ENCODE peak calls at places on chromosomes 3 and 15, in six cellular contexts. L is HepG2, H is GM12891, N is K562, S is H1, E is GM12878. Q is an unnamed sample.

GRCh38 chr15:48077785-48078184 is 43.0 kb upstream of the SLC24A5 start:
- DNase-seq in L (no peak), H (no peak), N (no peak), S (no peak), E (no peak), Q (no peak)

GRCh38 chr15:74300057-74300620 is 64.0 kb downstream of the CCDC33 start:
- DNase-seq in L (no peak), H (no peak), N (peak), S (no peak), E (no peak), Q (no peak)

GRCh38 chr3:127208483-127209100 is 15.7 kb downstream of the PRR23E start:
- DNase-seq in L (no peak), H (no peak), N (no peak), S (no peak), E (no peak), Q (no peak)

GRCh38 chr15:71319935-71320334 is 204.7 kb downstream of the THSD4 start:
- DNase-seq in L (no peak), H (no peak), N (no peak), S (no peak), E (no peak), Q (no peak)

GRCh38 chr3:159265705-159266104 is 463.9 kb downstream of the MFSD1 start:
- DNase-seq in L (no peak), H (no peak), N (no peak), S (no peak), E (no peak), Q (no peak)

GRCh38 chr3:174973465-174973864 is 114.3 kb downstream of the NAALADL2 start:
- DNase-seq in L (peak), H (no peak), N (no peak), S (no peak), E (no peak), Q (no peak)

GRCh38 chr3:169354774-169355501 is 308.6 kb downstream of the MECOM start:
- DNase-seq in L (no peak), H (no peak), N (no peak), S (no peak), E (no peak), Q (no peak)

GRCh38 chr3:44913868-44914468 is 39.6 kb downstream of the TGM4 start:
- DNase-seq in L (peak), H (peak), N (peak), S (peak), E (no peak), Q (peak)

GRCh38 chr3:98406034-98406433 is 15.6 kb downstream of the OR5K3 start:
- DNase-seq in L (no peak), H (no peak), N (no peak), S (no peak), E (no peak), Q (no peak)

GRCh38 chr15:59020321-59020720 is 32.9 kb downstream of the RNF111 start:
- DNase-seq in L (peak), H (no peak), N (no peak), S (no peak), E (no peak), Q (no peak)

GRCh38 chr15:76863693-76864092 is 41.4 kb downstream of the SCAPER start:
- DNase-seq in L (no peak), H (no peak), N (no peak), S (no peak), E (no peak), Q (no peak)

GRCh38 chr3:78601249-78601648 is 1166.5 kb downstream of the ROBO1 start:
- DNase-seq in L (no peak), H (no peak), N (no peak), S (no peak), E (no peak), Q (no peak)

GRCh38 chr3:40586866-40587265 is 62.1 kb downstream of the ZNF621 start:
- DNase-seq in L (no peak), H (no peak), N (no peak), S (no peak), E (no peak), Q (no peak)

GRCh38 chr3:119184808-119185690 is 11.7 kb downstream of the UPK1B start:
- DNase-seq in L (peak), H (no peak), N (no peak), S (no peak), E (no peak), Q (no peak)

GRCh38 chr3:195773956-195774537 is 37.7 kb downstream of the MUC4 start:
- DNase-seq in L (no peak), H (no peak), N (no peak), S (no peak), E (no peak), Q (no peak)

GRCh38 chr3:5186854-5187151 is 704 bp upstream of the EDEM1 start:
- DNase-seq in L (peak), H (no peak), N (no peak), S (no peak), E (no peak), Q (no peak)

GRCh38 chr3:44092497-44092896 is 149.2 kb upstream of the TOPAZ1 start:
- DNase-seq in L (no peak), H (no peak), N (no peak), S (no peak), E (no peak), Q (no peak)

GRCh38 chr15:52503788-52504496 is 24.7 kb downstream of the MYO5A start:
- DNase-seq in L (no peak), H (no peak), N (no peak), S (no peak), E (peak), Q (no peak)
- TF ChIP-seq TAF1 in L (no peak), H (no peak), N (no peak), S (no peak), E (no peak), Q (no peak)

DNA sequence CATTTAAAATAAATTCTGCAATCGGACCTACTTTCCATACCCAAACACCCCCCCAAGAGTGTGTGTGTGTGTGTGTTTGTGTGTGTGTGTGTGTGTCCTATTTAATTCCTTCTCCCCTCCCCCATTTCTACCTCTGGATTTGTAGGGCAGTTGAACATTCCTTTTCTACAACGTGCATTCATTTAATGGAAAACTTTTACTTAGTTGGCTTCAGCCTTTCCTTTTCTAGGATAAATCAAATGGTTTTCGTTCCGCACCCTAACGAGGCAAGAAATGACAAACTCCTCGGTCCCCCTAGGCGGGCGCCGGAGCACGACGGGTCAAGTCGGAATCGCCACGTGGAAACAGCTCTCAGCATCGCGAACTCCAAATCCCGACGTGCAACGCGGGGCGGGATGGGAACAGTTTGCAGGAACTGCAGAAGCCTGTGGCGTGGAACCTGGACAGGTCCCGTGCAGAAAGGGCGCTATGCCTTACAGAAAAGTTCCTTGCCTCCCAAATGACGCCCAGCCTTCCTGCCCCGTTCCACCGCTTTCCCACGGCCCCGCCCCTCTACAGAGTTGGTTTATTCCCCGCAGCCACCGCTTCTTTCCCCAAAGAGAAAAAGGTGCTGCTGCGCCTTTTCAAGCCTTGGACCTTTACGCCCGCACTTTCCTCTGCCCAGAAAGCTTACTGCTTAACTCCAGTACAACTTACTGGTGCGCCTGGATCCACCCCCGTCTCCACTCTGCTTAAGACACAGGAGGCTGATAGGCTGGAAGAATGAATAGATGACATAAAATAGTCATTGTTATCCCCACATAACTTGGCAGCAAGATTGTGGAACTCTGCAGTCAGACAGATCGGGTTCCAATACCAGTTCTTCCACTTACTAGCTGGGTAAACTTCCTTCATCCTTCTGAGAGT is 1.1 kb upstream of the EIF2B5 start:
- DNase-seq in L (peak), H (no peak), N (peak), S (no peak), E (no peak), Q (peak)
- TF ChIP-seq POLR2A in L (peak), H (no peak), N (peak), S (no peak), E (peak), Q (peak)

GRCh38 chr3:150763122-150763840 is at the start of gene SIAH2:
- DNase-seq in L (peak), H (peak), N (peak), S (no peak), E (peak), Q (peak)

GRCh38 chr3:150763841-150764483 is 993 bp upstream of the SIAH2 start:
- DNase-seq in L (peak), H (no peak), N (peak), S (no peak), E (no peak), Q (no peak)

GRCh38 chr3:150766742-150767141 is 3.8 kb upstream of the SIAH2 start:
- DNase-seq in L (no peak), H (no peak), N (no peak), S (no peak), E (no peak), Q (no peak)

GRCh38 chr3:150765949-150766720 is 3.2 kb upstream of the SIAH2 start:
- DNase-seq in L (peak), H (no peak), N (peak), S (no peak), E (peak), Q (no peak)

DNA sequence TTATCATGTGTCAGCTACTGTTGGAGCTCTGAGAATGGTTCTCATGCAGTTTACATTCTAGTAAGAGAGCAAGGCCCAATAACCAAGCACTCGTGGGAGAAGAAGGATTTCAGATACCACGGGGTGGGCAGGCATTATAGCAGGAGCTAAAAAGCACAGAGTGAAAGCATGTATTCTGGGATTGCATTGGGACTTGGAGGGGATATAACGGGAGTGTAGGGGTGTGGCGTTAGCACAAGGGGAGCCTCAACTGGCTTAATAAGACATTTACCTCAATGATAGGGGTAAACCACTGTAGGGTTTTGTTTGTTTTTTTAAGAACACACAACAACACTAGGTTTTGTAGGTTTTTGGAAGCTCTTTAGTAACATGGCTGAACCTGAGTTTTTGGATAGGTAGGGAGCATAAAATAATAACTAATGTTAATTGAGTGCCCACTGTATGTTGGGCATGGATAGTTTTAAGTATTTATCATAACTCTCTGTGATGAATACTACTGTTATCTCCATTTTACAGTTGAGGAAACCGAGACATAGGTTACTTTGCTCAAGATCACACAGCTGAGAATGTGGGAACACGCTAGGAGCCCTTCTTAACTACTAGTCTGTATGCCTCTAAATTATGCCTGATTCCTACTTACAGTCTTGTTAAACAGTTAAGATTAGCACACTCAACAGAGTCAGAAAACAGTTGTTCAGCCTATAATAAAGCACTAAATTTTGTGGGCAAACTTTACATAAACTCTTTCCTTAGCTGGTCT is 1.8 kb upstream of the SIAH2 start:
- DNase-seq in L (no peak), H (no peak), N (no peak), S (no peak), E (no peak), Q (no peak)
- TF ChIP-seq TAF1 in L (no peak), H (no peak), N (no peak), S (no peak), E (no peak), Q (no peak)

GRCh38 chr3:16884748-16885587 is at the start of gene PLCL2:
- DNase-seq in L (no peak), H (peak), N (peak), S (no peak), E (no peak), Q (peak)
- TF ChIP-seq POLR2A in L (no peak), H (no peak), N (no peak), S (no peak), E (peak), Q (no peak)

GRCh38 chr3:149969110-149969944 is 1.4 kb downstream of the PFN2 start:
- DNase-seq in L (peak), H (no peak), N (peak), S (peak), E (no peak), Q (no peak)
- TF ChIP-seq TAF1 in L (peak), H (no peak), N (no peak), S (peak), E (no peak), Q (no peak)

GRCh38 chr3:197912770-197913476 is 37.1 kb upstream of the RPL35A start:
- DNase-seq in L (no peak), H (no peak), N (no peak), S (no peak), E (no peak), Q (no peak)
- TF ChIP-seq POLR2A in L (no peak), H (no peak), N (no peak), S (no peak), E (no peak), Q (no peak)

DNA sequence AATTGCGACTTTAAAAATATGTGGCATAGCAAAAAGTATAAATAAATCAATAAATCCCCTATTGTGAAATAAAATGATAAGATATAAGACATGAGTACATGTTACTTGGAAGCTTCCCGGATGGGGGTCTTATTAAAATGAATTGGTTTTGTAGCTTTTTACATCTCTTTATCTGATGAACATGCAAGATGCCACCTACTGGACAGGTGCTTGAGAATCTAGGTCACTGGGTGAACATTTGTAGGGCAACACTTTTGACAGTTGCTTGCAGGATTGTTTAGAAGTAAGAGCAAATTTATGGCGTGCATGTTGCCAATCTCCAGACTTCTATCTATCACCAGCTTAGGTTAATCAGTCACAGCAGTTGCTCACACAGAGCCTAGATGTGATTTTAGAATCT is 362.7 kb upstream of the SUCLG2 start:
- DNase-seq in L (peak), H (no peak), N (no peak), S (no peak), E (no peak), Q (no peak)
- TF ChIP-seq TAF1 in L (no peak), H (no peak), N (no peak), S (no peak), E (no peak), Q (no peak)